ENCODE peak calls at places on chromosomes 7 and 10, in four cellular contexts. P is SK-N-SH, H is HCT116, U is PC-3. M is an unnamed sample.

GRCh38 chr7:29442146-29442545 is 121.5 kb upstream of the PRR15 start:
- DNase-seq in P (peak; percentile 21), H (peak; percentile 6), U (peak; percentile 76), M (no peak)

GRCh38 chr10:14254368-14254767 is 76.4 kb downstream of the FRMD4A start:
- DNase-seq in P (no peak), H (no peak), U (peak; percentile 71), M (no peak)

GRCh38 chr10:59176241-59177030 is at the start of gene PHYHIPL:
- DNase-seq in P (peak; percentile 88), H (no peak), U (no peak), M (no peak)

GRCh38 chr7:151793531-151793935 is 83.4 kb downstream of the PRKAG2 start:
- DNase-seq in P (no peak), H (no peak), U (peak; percentile 11), M (no peak)

GRCh38 chr10:22615101-22615500 is 99.3 kb downstream of the PIP4K2A start:
- DNase-seq in P (no peak), H (no peak), U (no peak), M (no peak)

GRCh38 chr10:104099274-104099673 is 13.6 kb upstream of the COL17A1 start:
- DNase-seq in P (no peak), H (no peak), U (peak; percentile 57), M (peak; percentile 83)

GRCh38 chr7:139936760-139937310 is 107.8 kb downstream of the TBXAS1 start:
- DNase-seq in P (no peak), H (no peak), U (peak; percentile 52), M (no peak)

GRCh38 chr10:97319671-97320479 is 804 bp downstream of the FRAT1 start:
- DNase-seq in P (peak; percentile 84), H (no peak), U (peak; percentile 30), M (no peak)

GRCh38 chr10:63208981-63209380 is 75.9 kb downstream of the NRBF2 start:
- DNase-seq in P (no peak), H (no peak), U (no peak), M (no peak)

GRCh38 chr7:108211382-108212201 is 81.4 kb upstream of the LAMB4 start:
- DNase-seq in P (no peak), H (peak; percentile 39), U (peak; percentile 85), M (peak; percentile 68)

GRCh38 chr10:99551158-99551557 is 18.4 kb downstream of the NKX2-3 start:
- DNase-seq in P (peak; percentile 32), H (no peak), U (peak; percentile 38), M (no peak)

GRCh38 chr10:50927522-50928189 is 42.2 kb upstream of the A1CF start:
- DNase-seq in P (no peak), H (no peak), U (no peak), M (no peak)

GRCh38 chr7:69817096-69817495 is 218.8 kb downstream of the AUTS2 start:
- DNase-seq in P (no peak), H (no peak), U (no peak), M (no peak)

GRCh38 chr10:6064119-6064518 is 2.0 kb upstream of the IL2RA start:
- DNase-seq in P (no peak), H (no peak), U (no peak), M (no peak)

GRCh38 chr7:68700414-68700813 is 897.9 kb upstream of the AUTS2 start:
- DNase-seq in P (no peak), H (no peak), U (no peak), M (no peak)

GRCh38 chr10:78190051-78190450 is 156.4 kb downstream of the RPS24 start:
- DNase-seq in P (no peak), H (no peak), U (no peak), M (no peak)

GRCh38 chr7:74272305-74273038 is 16.7 kb upstream of the CLIP2 start:
- DNase-seq in P (peak; percentile 68), H (no peak), U (peak; percentile 77), M (peak; percentile 69)

GRCh38 chr7:71517940-71518339 is 386.0 kb downstream of the GALNT17 start:
- DNase-seq in P (no peak), H (no peak), U (no peak), M (no peak)

GRCh38 chr10:13831711-13832110 is 244.9 kb downstream of the PRPF18 start:
- DNase-seq in P (no peak), H (no peak), U (no peak), M (no peak)

GRCh38 chr7:2952316-2952715 is 91.4 kb downstream of the CARD11 start:
- DNase-seq in P (no peak), H (no peak), U (no peak), M (no peak)

GRCh38 chr10:23540401-23540800 is 101.5 kb downstream of the OTUD1 start:
- DNase-seq in P (no peak), H (no peak), U (no peak), M (no peak)

GRCh38 chr7:70660154-70660818 is 471.7 kb upstream of the GALNT17 start:
- DNase-seq in P (no peak), H (no peak), U (no peak), M (no peak)

GRCh38 chr10:67794909-67795460 is 43.0 kb downstream of the DNAJC12 start:
- DNase-seq in P (no peak), H (no peak), U (no peak), M (no peak)

GRCh38 chr7:4479367-4480039 is 202.6 kb upstream of the FOXK1 start:
- DNase-seq in P (peak; percentile 80), H (peak; percentile 73), U (peak; percentile 83), M (peak; percentile 50)

GRCh38 chr10:99276848-99277486 is 41.3 kb upstream of the HPSE2 start:
- DNase-seq in P (peak; percentile 18), H (peak; percentile 46), U (peak; percentile 56), M (no peak)

GRCh38 chr7:1224093-1224702 is 8.5 kb upstream of the UNCX start:
- DNase-seq in P (no peak), H (no peak), U (no peak), M (no peak)

GRCh38 chr7:131897016-131897789 is 340.8 kb upstream of the PODXL start:
- DNase-seq in P (peak; percentile 16), H (peak; percentile 12), U (peak; percentile 62), M (no peak)
- H3K9me2 ChIP-seq in P (no peaks in the 10 kb centered on the region), H (no peaks in the 10 kb centered on the region), U (no peaks in the 10 kb centered on the region), M (no peaks in the 10 kb centered on the region)

DNA sequence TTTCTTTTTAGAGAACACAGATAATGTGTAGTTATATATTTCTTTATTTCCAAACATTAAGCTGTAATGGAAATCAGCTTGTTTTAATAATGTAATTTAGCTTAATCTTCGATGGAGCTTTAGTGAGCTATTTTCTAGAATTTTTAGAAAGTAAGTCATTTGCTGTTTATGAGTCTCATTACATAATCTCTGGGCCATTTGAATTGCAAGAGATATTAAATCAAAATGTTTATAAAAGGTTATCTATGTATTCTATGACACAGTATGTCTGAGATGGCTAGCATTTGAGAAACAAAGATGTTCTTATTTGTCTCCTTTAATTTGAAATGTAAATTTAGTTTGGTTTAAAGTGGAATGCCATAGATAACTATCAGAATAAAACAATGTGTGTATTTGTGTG is 477.9 kb upstream of the KLF6 start:
- DNase-seq in P (no peak), H (no peak), U (no peak), M (no peak)
- H3K27ac ChIP-seq in P (peak overlapping the region; percentile 9), H (no peak overlapping the region), U (no peak overlapping the region), M (no peak overlapping the region)

GRCh38 chr7:54711900-54712595 is 47.0 kb downstream of the SEC61G start:
- DNase-seq in P (no peak), H (no peak), U (no peak), M (no peak)

GRCh38 chr7:54709283-54709682 is 49.7 kb downstream of the SEC61G start:
- DNase-seq in P (no peak), H (no peak), U (no peak), M (no peak)

DNA sequence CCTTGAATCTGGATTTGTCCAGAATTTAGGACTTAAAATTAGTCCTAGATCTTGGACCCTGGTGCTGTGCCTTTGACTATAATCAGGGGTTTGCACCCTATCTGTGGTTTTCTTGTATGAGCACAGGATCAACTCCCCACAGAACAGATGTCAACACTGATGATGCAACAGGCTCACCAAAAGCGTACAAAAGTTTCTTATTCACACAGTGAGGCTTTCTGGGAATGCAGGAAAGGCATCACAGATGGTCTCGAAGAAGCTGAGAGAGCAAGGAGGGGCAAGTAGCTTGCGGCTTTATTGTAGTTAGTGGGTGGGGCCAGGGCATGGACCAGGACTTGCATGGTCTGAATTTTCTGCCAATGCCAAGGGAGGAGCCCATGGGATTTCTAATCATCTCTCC is 46.2 kb downstream of the SEC61G start:
- DNase-seq in P (no peak), H (no peak), U (no peak), M (no peak)
- H3K9me2 ChIP-seq in P (no peaks in the 10 kb centered on the region), H (no peaks in the 10 kb centered on the region), U (no peaks in the 10 kb centered on the region), M (no peaks in the 10 kb centered on the region)

GRCh38 chr10:61438141-61438984 is 14.8 kb downstream of the TMEM26 start:
- DNase-seq in P (no peak), H (no peak), U (peak; percentile 92), M (no peak)

DNA sequence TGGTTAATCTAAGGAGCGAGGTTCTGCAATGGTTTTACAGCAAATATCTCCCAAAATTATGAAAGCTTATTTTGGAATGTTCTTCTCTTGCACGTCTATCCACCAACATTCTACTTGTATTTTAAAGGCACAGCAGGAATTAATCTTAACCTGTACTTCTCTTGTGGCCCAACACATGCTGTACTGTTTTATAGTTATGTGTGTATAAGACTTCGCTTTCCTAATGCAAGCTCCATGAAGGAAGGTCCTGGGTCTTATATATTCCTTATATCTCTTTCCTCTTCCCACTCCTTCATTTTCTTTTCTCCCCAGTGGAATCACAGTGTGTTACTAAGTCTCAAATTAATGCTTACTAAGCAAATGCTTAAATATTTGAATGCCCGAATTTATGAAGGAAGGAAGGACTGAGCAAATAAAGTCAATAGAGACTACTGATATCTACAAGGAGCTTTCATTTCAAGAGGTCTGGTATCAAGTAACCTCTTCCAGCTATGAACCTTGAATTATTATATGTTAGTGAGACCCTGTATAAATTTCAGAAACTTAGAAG is 14.0 kb downstream of the TMEM26 start:
- DNase-seq in P (no peak), H (no peak), U (no peak), M (no peak)
- H3K27ac ChIP-seq in P (no peak overlapping the region), H (no peak overlapping the region), U (no peak overlapping the region), M (no peak overlapping the region)

M was measured in PC-9.